ENCODE peak calls at places on chromosome 10, in nine cellular contexts. One of them, this sample, is unnamed.

GRCh38 chr10:100737359-100738054 is 7.9 kb upstream of the PAX2 start:
- DNase-seq in right lobe of liver: no peak
- DNase-seq in endothelial cell: no peak
- DNase-seq in fibroblast of mammary gland: no peak
- DNase-seq in activated gamma-delta T cell treated with Interleukin-2 at 50 U/mL for 16 hours: no peak
- DNase-seq in GM19239: no peak
- DNase-seq in stromal cell of bone marrow: no peak
- DNase-seq in NCI-H2081: no peak
- DNase-seq in iPS-NIHi11: no peak
- DNase-seq in this sample: no peak

GRCh38 chr10:35821339-35821911 is 179.3 kb upstream of the FZD8 start:
- DNase-seq in right lobe of liver: no peak
- DNase-seq in endothelial cell: no peak
- DNase-seq in fibroblast of mammary gland: no peak
- DNase-seq in activated gamma-delta T cell treated with Interleukin-2 at 50 U/mL for 16 hours: no peak
- DNase-seq in GM19239: no peak
- DNase-seq in stromal cell of bone marrow: no peak
- DNase-seq in NCI-H2081: no peak
- DNase-seq in iPS-NIHi11: no peak
- DNase-seq in this sample: no peak

GRCh38 chr10:83164134-83164533 is 975.2 kb upstream of the GHITM start:
- DNase-seq in right lobe of liver: no peak
- DNase-seq in endothelial cell: no peak
- DNase-seq in fibroblast of mammary gland: no peak
- DNase-seq in activated gamma-delta T cell treated with Interleukin-2 at 50 U/mL for 16 hours: no peak
- DNase-seq in GM19239: no peak
- DNase-seq in stromal cell of bone marrow: no peak
- DNase-seq in NCI-H2081: no peak
- DNase-seq in iPS-NIHi11: no peak
- DNase-seq in this sample: no peak

GRCh38 chr10:132146941-132147915 is 39.5 kb upstream of the DPYSL4 start:
- DNase-seq in right lobe of liver: peak
- DNase-seq in endothelial cell: no peak
- DNase-seq in fibroblast of mammary gland: no peak
- DNase-seq in activated gamma-delta T cell treated with Interleukin-2 at 50 U/mL for 16 hours: no peak
- DNase-seq in GM19239: no peak
- DNase-seq in stromal cell of bone marrow: no peak
- DNase-seq in NCI-H2081: no peak
- DNase-seq in iPS-NIHi11: no peak
- DNase-seq in this sample: no peak

GRCh38 chr10:127123626-127124025 is 72.8 kb downstream of the INSYN2A start:
- DNase-seq in right lobe of liver: no peak
- DNase-seq in endothelial cell: no peak
- DNase-seq in fibroblast of mammary gland: peak
- DNase-seq in activated gamma-delta T cell treated with Interleukin-2 at 50 U/mL for 16 hours: no peak
- DNase-seq in GM19239: no peak
- DNase-seq in stromal cell of bone marrow: no peak
- DNase-seq in NCI-H2081: no peak
- DNase-seq in iPS-NIHi11: no peak
- DNase-seq in this sample: no peak

GRCh38 chr10:35369049-35369760 is 32.9 kb downstream of the CCNY start:
- DNase-seq in right lobe of liver: no peak
- DNase-seq in endothelial cell: no peak
- DNase-seq in fibroblast of mammary gland: no peak
- DNase-seq in activated gamma-delta T cell treated with Interleukin-2 at 50 U/mL for 16 hours: no peak
- DNase-seq in GM19239: no peak
- DNase-seq in stromal cell of bone marrow: no peak
- DNase-seq in NCI-H2081: no peak
- DNase-seq in iPS-NIHi11: no peak
- DNase-seq in this sample: no peak

GRCh38 chr10:75395171-75395954 is 6.2 kb downstream of the ZNF503 start:
- DNase-seq in right lobe of liver: peak
- DNase-seq in endothelial cell: peak
- DNase-seq in fibroblast of mammary gland: peak
- DNase-seq in activated gamma-delta T cell treated with Interleukin-2 at 50 U/mL for 16 hours: no peak
- DNase-seq in GM19239: peak
- DNase-seq in stromal cell of bone marrow: no peak
- DNase-seq in NCI-H2081: no peak
- DNase-seq in iPS-NIHi11: peak
- DNase-seq in this sample: peak

GRCh38 chr10:71374481-71375233 is 22.1 kb upstream of the CDH23 start:
- DNase-seq in right lobe of liver: no peak
- DNase-seq in endothelial cell: no peak
- DNase-seq in fibroblast of mammary gland: no peak
- DNase-seq in activated gamma-delta T cell treated with Interleukin-2 at 50 U/mL for 16 hours: no peak
- DNase-seq in GM19239: no peak
- DNase-seq in stromal cell of bone marrow: no peak
- DNase-seq in NCI-H2081: no peak
- DNase-seq in iPS-NIHi11: no peak
- DNase-seq in this sample: no peak

GRCh38 chr10:98467506-98468318 is 21.0 kb upstream of the HPS1 start:
- DNase-seq in right lobe of liver: peak
- DNase-seq in endothelial cell: peak
- DNase-seq in fibroblast of mammary gland: peak
- DNase-seq in activated gamma-delta T cell treated with Interleukin-2 at 50 U/mL for 16 hours: peak
- DNase-seq in GM19239: peak
- DNase-seq in stromal cell of bone marrow: peak
- DNase-seq in NCI-H2081: peak
- DNase-seq in iPS-NIHi11: peak
- DNase-seq in this sample: peak

This sample was measured in D341Med.